ENCODE peak calls at places on chromosomes 3 and 15, in five cellular contexts. One of them, this sample, is unnamed. For H3K9me3, the result is how much of the 10 kb centered on the place peaks cover.

GRCh38 chr15:60932051-60932915 is 296.8 kb downstream of the RORA start:
- DNase-seq in adrenal gland: peak
- DNase-seq in GM23248: peak
- DNase-seq in IMR-90: peak
- DNase-seq in thoracic aorta: peak
- DNase-seq in this sample: no peak

GRCh38 chr3:127820221-127820870 is 2.0 kb downstream of the MGLL start:
- DNase-seq in adrenal gland: no peak
- DNase-seq in GM23248: peak
- DNase-seq in IMR-90: peak
- DNase-seq in thoracic aorta: no peak
- DNase-seq in this sample: peak

GRCh38 chr3:101890716-101891115 is 41.4 kb downstream of the NFKBIZ start:
- DNase-seq in adrenal gland: no peak
- DNase-seq in GM23248: peak
- DNase-seq in IMR-90: peak
- DNase-seq in thoracic aorta: no peak
- DNase-seq in this sample: no peak

GRCh38 chr15:93052090-93052892 is 36.7 kb downstream of the RGMA start:
- DNase-seq in adrenal gland: no peak
- DNase-seq in GM23248: no peak
- DNase-seq in IMR-90: no peak
- DNase-seq in thoracic aorta: no peak
- DNase-seq in this sample: no peak

GRCh38 chr15:74793135-74794028 is 11.5 kb downstream of the CSK start:
- DNase-seq in adrenal gland: no peak
- DNase-seq in GM23248: no peak
- DNase-seq in IMR-90: no peak
- DNase-seq in thoracic aorta: no peak
- DNase-seq in this sample: no peak

GRCh38 chr3:16378920-16379319 is 113.9 kb downstream of the OXNAD1 start:
- DNase-seq in adrenal gland: no peak
- DNase-seq in GM23248: peak
- DNase-seq in IMR-90: peak
- DNase-seq in thoracic aorta: no peak
- DNase-seq in this sample: no peak

GRCh38 chr15:86660012-86660411 is 580.3 kb downstream of the AGBL1 start:
- DNase-seq in adrenal gland: no peak
- DNase-seq in GM23248: no peak
- DNase-seq in IMR-90: no peak
- DNase-seq in thoracic aorta: no peak
- DNase-seq in this sample: no peak

GRCh38 chr15:30940359-30940758 is 36.6 kb downstream of the FAN1 start:
- DNase-seq in adrenal gland: no peak
- DNase-seq in GM23248: no peak
- DNase-seq in IMR-90: no peak
- DNase-seq in thoracic aorta: no peak
- DNase-seq in this sample: no peak

GRCh38 chr3:129002573-129003569 is 1.8 kb downstream of the EFCC1 start:
- DNase-seq in adrenal gland: no peak
- DNase-seq in GM23248: no peak
- DNase-seq in IMR-90: no peak
- DNase-seq in thoracic aorta: no peak
- DNase-seq in this sample: no peak
- H3K4me3 ChIP-seq in adrenal gland: no peak
- H3K4me3 ChIP-seq in GM23248: no peak
- H3K4me3 ChIP-seq in IMR-90: no peak
- H3K4me3 ChIP-seq in thoracic aorta: peak
- H3K4me3 ChIP-seq in this sample: no peak

GRCh38 chr15:26630857-26631256 is 142.0 kb downstream of the GABRB3 start:
- DNase-seq in adrenal gland: no peak
- DNase-seq in GM23248: no peak
- DNase-seq in IMR-90: no peak
- DNase-seq in thoracic aorta: no peak
- DNase-seq in this sample: no peak

GRCh38 chr15:26632500-26632899 is 140.4 kb downstream of the GABRB3 start:
- DNase-seq in adrenal gland: no peak
- DNase-seq in GM23248: no peak
- DNase-seq in IMR-90: no peak
- DNase-seq in thoracic aorta: no peak
- DNase-seq in this sample: no peak

GRCh38 chr15:26634319-26634718 is 138.5 kb downstream of the GABRB3 start:
- DNase-seq in adrenal gland: no peak
- DNase-seq in GM23248: no peak
- DNase-seq in IMR-90: no peak
- DNase-seq in thoracic aorta: no peak
- DNase-seq in this sample: no peak

GRCh38 chr15:26631894-26632293 is 141.0 kb downstream of the GABRB3 start:
- DNase-seq in adrenal gland: no peak
- DNase-seq in GM23248: no peak
- DNase-seq in IMR-90: no peak
- DNase-seq in thoracic aorta: no peak
- DNase-seq in this sample: no peak

DNA sequence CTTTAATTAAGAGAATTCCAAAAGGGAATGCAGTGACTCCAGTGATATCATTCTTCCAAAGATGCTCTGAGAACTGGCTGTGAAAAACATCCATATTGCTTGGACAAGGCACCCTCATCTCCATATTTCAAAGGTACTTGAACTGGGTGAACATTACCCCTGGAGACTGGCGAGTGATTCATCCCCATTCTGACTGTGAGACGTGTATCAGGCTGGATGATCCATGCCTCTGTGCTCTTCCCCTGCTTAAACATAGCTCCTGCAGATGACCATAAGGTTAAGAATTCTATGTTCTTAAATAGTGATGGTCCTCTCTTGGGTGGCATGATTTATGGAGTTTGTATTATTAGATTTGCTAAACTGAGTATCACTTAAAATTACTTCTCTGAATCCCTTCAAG is 137.8 kb downstream of the GABRB3 start:
- DNase-seq in adrenal gland: no peak
- DNase-seq in GM23248: no peak
- DNase-seq in IMR-90: no peak
- DNase-seq in thoracic aorta: no peak
- DNase-seq in this sample: no peak
- H3K9me3 ChIP-seq in adrenal gland: under half
- H3K9me3 ChIP-seq in GM23248: under half
- H3K9me3 ChIP-seq in IMR-90: under half
- H3K9me3 ChIP-seq in thoracic aorta: under half
- H3K9me3 ChIP-seq in this sample: under half

GRCh38 chr3:46844397-46844796 is 18.8 kb downstream of the MYL3 start:
- DNase-seq in adrenal gland: no peak
- DNase-seq in GM23248: no peak
- DNase-seq in IMR-90: no peak
- DNase-seq in thoracic aorta: no peak
- DNase-seq in this sample: no peak

GRCh38 chr3:46845860-46846623 is 17.2 kb downstream of the MYL3 start:
- DNase-seq in adrenal gland: peak
- DNase-seq in GM23248: peak
- DNase-seq in IMR-90: peak
- DNase-seq in thoracic aorta: peak
- DNase-seq in this sample: peak

GRCh38 chr3:46846624-46847542 is 16.4 kb downstream of the MYL3 start:
- DNase-seq in adrenal gland: no peak
- DNase-seq in GM23248: no peak
- DNase-seq in IMR-90: no peak
- DNase-seq in thoracic aorta: no peak
- DNase-seq in this sample: no peak

GRCh38 chr3:46844851-46845250 is 18.4 kb downstream of the MYL3 start:
- DNase-seq in adrenal gland: no peak
- DNase-seq in GM23248: no peak
- DNase-seq in IMR-90: no peak
- DNase-seq in thoracic aorta: no peak
- DNase-seq in this sample: no peak

DNA sequence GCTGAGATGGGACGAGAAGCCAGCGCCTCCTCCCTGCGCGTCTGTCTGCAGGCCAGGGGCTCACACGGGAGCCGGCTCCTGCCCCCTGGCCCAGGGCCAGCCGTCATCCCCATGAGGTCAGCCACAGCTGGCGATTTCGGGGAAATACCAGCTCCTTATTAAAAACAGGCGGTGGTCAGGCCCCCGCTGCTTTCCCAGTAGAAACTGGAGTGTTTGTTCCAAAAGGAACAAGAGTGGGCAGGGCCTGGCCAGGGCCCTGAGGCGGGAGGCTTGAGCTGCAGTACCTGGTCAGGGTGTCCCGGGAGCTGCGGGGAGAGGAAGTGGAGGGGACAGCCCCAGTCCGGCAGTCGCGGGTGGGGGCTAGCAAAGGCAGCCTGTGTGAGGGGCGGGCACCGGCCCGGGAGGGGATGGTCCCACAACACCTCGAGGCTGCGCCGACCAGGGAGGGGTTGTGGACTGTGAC is 17.8 kb downstream of the MYL3 start:
- DNase-seq in adrenal gland: peak
- DNase-seq in GM23248: peak
- DNase-seq in IMR-90: peak
- DNase-seq in thoracic aorta: peak
- DNase-seq in this sample: no peak
- H3K4me3 ChIP-seq in adrenal gland: peak
- H3K4me3 ChIP-seq in GM23248: peak
- H3K4me3 ChIP-seq in IMR-90: peak
- H3K4me3 ChIP-seq in thoracic aorta: peak
- H3K4me3 ChIP-seq in this sample: peak

DNA sequence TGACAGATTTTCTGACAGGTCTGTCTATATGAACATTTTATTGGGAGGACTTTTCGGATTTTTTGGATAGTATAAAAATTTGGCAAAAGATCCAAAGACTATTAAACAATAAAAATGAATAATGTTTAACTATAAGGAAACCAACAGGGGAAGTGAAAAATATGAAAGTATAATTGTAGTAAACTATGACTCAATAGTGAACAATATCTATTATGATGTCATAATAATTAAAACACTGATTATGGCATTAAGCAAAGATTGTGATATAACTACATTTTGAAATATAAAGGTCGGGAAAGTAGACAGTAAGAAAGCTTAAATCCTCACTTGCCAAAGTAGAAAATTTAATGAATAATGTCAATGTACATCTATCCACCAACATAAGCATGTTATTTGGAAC is 44.3 kb upstream of the CNTN6 start:
- DNase-seq in adrenal gland: no peak
- DNase-seq in GM23248: no peak
- DNase-seq in IMR-90: no peak
- DNase-seq in thoracic aorta: no peak
- DNase-seq in this sample: no peak
- H3K9me3 ChIP-seq in adrenal gland: under half
- H3K9me3 ChIP-seq in GM23248: under half
- H3K9me3 ChIP-seq in IMR-90: under half
- H3K9me3 ChIP-seq in thoracic aorta: under half
- H3K9me3 ChIP-seq in this sample: under half

DNA sequence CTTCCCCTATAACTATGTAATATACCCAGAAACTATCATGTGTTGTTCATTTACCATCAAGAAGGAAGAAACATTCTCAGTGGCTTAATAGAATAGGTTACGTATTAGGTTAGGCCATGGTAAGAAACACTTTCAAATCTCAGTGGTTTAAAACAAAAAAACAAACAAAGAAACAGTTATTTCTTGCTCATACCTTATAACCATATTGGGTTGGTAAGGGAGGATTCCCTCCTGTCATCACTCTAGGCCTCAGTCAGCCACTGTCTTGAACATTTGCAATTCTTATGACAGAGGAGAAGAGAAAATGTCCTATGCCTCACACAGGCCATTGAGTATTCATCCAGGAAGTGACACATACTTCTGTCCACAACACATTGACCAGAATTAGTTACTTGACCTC is 727.7 kb upstream of the NECTIN3 start:
- DNase-seq in adrenal gland: no peak
- DNase-seq in GM23248: peak
- DNase-seq in IMR-90: peak
- DNase-seq in thoracic aorta: no peak
- DNase-seq in this sample: no peak
- H3K4me3 ChIP-seq in adrenal gland: no peak
- H3K4me3 ChIP-seq in GM23248: no peak
- H3K4me3 ChIP-seq in IMR-90: no peak
- H3K4me3 ChIP-seq in thoracic aorta: no peak
- H3K4me3 ChIP-seq in this sample: no peak